ENCODE peak calls at places on chromosome 6, in six cellular contexts. One of them, this sample, is unnamed.

GRCh38 chr6:38168126-38168525 is 348.6 kb downstream of the ZFAND3 start:
- DNase-seq in HepG2: no peak
- DNase-seq in H1: no peak
- DNase-seq in GM12878: no peak
- DNase-seq in K562: no peak
- DNase-seq in GM12891: no peak
- DNase-seq in this sample: no peak

GRCh38 chr6:96520851-96521115 is 823 bp upstream of the UFL1 start:
- DNase-seq in HepG2: no peak
- DNase-seq in H1: no peak
- DNase-seq in GM12878: no peak
- DNase-seq in K562: no peak
- DNase-seq in GM12891: no peak
- DNase-seq in this sample: no peak

GRCh38 chr6:83198486-83199172 is 5.5 kb downstream of the RWDD2A start:
- DNase-seq in HepG2: no peak
- DNase-seq in H1: no peak
- DNase-seq in GM12878: no peak
- DNase-seq in K562: no peak
- DNase-seq in GM12891: no peak
- DNase-seq in this sample: no peak

GRCh38 chr6:30002871-30003270 is 58.2 kb upstream of the POLR1H start:
- DNase-seq in HepG2: no peak
- DNase-seq in H1: no peak
- DNase-seq in GM12878: no peak
- DNase-seq in K562: no peak
- DNase-seq in GM12891: no peak
- DNase-seq in this sample: no peak

GRCh38 chr6:27605401-27606342 is 132.8 kb upstream of the ZNF184 start:
- DNase-seq in HepG2: peak
- DNase-seq in H1: peak
- DNase-seq in GM12878: no peak
- DNase-seq in K562: peak
- DNase-seq in GM12891: no peak
- DNase-seq in this sample: no peak

GRCh38 chr6:136174510-136174909 is 75.6 kb downstream of the MTFR2 start:
- DNase-seq in HepG2: no peak
- DNase-seq in H1: no peak
- DNase-seq in GM12878: no peak
- DNase-seq in K562: no peak
- DNase-seq in GM12891: no peak
- DNase-seq in this sample: no peak

GRCh38 chr6:33410711-33411631 is at the start of gene PHF1:
- DNase-seq in HepG2: no peak
- DNase-seq in H1: no peak
- DNase-seq in GM12878: no peak
- DNase-seq in K562: peak
- DNase-seq in GM12891: peak
- DNase-seq in this sample: peak

GRCh38 chr6:11085758-11086435 is 7.7 kb upstream of the SMIM13 start:
- DNase-seq in HepG2: no peak
- DNase-seq in H1: no peak
- DNase-seq in GM12878: no peak
- DNase-seq in K562: no peak
- DNase-seq in GM12891: no peak
- DNase-seq in this sample: no peak

GRCh38 chr6:19668710-19669109 is 168.5 kb upstream of the ID4 start:
- DNase-seq in HepG2: no peak
- DNase-seq in H1: no peak
- DNase-seq in GM12878: no peak
- DNase-seq in K562: no peak
- DNase-seq in GM12891: no peak
- DNase-seq in this sample: no peak

GRCh38 chr6:23584134-23584763 is 541.8 kb upstream of the NRSN1 start:
- DNase-seq in HepG2: peak
- DNase-seq in H1: no peak
- DNase-seq in GM12878: no peak
- DNase-seq in K562: no peak
- DNase-seq in GM12891: no peak
- DNase-seq in this sample: no peak

GRCh38 chr6:168834188-168834587 is 393.2 kb downstream of the SMOC2 start:
- DNase-seq in HepG2: no peak
- DNase-seq in H1: no peak
- DNase-seq in GM12878: no peak
- DNase-seq in K562: no peak
- DNase-seq in GM12891: no peak
- DNase-seq in this sample: no peak

GRCh38 chr6:7254980-7255825 is 57.8 kb downstream of the SSR1 start:
- DNase-seq in HepG2: no peak
- DNase-seq in H1: no peak
- DNase-seq in GM12878: no peak
- DNase-seq in K562: peak
- DNase-seq in GM12891: no peak
- DNase-seq in this sample: no peak

GRCh38 chr6:160678230-160678629 is 14.2 kb upstream of the LPA start:
- DNase-seq in HepG2: no peak
- DNase-seq in H1: no peak
- DNase-seq in GM12878: no peak
- DNase-seq in K562: no peak
- DNase-seq in GM12891: no peak
- DNase-seq in this sample: no peak

GRCh38 chr6:11702796-11703130 is 75.8 kb downstream of the ADTRP start:
- DNase-seq in HepG2: no peak
- DNase-seq in H1: no peak
- DNase-seq in GM12878: no peak
- DNase-seq in K562: peak
- DNase-seq in GM12891: no peak
- DNase-seq in this sample: no peak

GRCh38 chr6:137705166-137706064 is 161.6 kb upstream of the TNFAIP3 start:
- DNase-seq in HepG2: peak
- DNase-seq in H1: no peak
- DNase-seq in GM12878: no peak
- DNase-seq in K562: peak
- DNase-seq in GM12891: no peak
- DNase-seq in this sample: peak

GRCh38 chr6:126812651-126813050 is 305.8 kb upstream of the RSPO3 start:
- DNase-seq in HepG2: no peak
- DNase-seq in H1: no peak
- DNase-seq in GM12878: no peak
- DNase-seq in K562: no peak
- DNase-seq in GM12891: no peak
- DNase-seq in this sample: no peak

GRCh38 chr6:127207591-127208120 is 59.0 kb upstream of the RNF146 start:
- DNase-seq in HepG2: no peak
- DNase-seq in H1: no peak
- DNase-seq in GM12878: no peak
- DNase-seq in K562: no peak
- DNase-seq in GM12891: no peak
- DNase-seq in this sample: no peak

GRCh38 chr6:118319890-118320289 is 228.2 kb upstream of the PLN start:
- DNase-seq in HepG2: no peak
- DNase-seq in H1: no peak
- DNase-seq in GM12878: no peak
- DNase-seq in K562: no peak
- DNase-seq in GM12891: no peak
- DNase-seq in this sample: no peak

GRCh38 chr6:101443315-101443714 is 49.8 kb downstream of the GRIK2 start:
- DNase-seq in HepG2: no peak
- DNase-seq in H1: no peak
- DNase-seq in GM12878: no peak
- DNase-seq in K562: no peak
- DNase-seq in GM12891: no peak
- DNase-seq in this sample: no peak

GRCh38 chr6:107116328-107116892 is 1.1 kb upstream of the BEND3 start:
- DNase-seq in HepG2: no peak
- DNase-seq in H1: peak
- DNase-seq in GM12878: no peak
- DNase-seq in K562: peak
- DNase-seq in GM12891: no peak
- DNase-seq in this sample: no peak

GRCh38 chr6:35300848-35301247 is 3.2 kb downstream of the DEF6 start:
- DNase-seq in HepG2: no peak
- DNase-seq in H1: no peak
- DNase-seq in GM12878: no peak
- DNase-seq in K562: no peak
- DNase-seq in GM12891: no peak
- DNase-seq in this sample: no peak

GRCh38 chr6:22956029-22956715 is 386.8 kb downstream of the HDGFL1 start:
- DNase-seq in HepG2: no peak
- DNase-seq in H1: no peak
- DNase-seq in GM12878: no peak
- DNase-seq in K562: no peak
- DNase-seq in GM12891: no peak
- DNase-seq in this sample: no peak

GRCh38 chr6:147054158-147054557 is 150.1 kb upstream of the STXBP5 start:
- DNase-seq in HepG2: no peak
- DNase-seq in H1: no peak
- DNase-seq in GM12878: no peak
- DNase-seq in K562: no peak
- DNase-seq in GM12891: no peak
- DNase-seq in this sample: no peak

GRCh38 chr6:56649053-56649769 is 6.5 kb upstream of the DST start:
- DNase-seq in HepG2: no peak
- DNase-seq in H1: no peak
- DNase-seq in GM12878: no peak
- DNase-seq in K562: no peak
- DNase-seq in GM12891: no peak
- DNase-seq in this sample: no peak

GRCh38 chr6:159788757-159789376 is 535 bp downstream of the TCP1 start:
- DNase-seq in HepG2: peak
- DNase-seq in H1: no peak
- DNase-seq in GM12878: no peak
- DNase-seq in K562: peak
- DNase-seq in GM12891: no peak
- DNase-seq in this sample: no peak

GRCh38 chr6:119078449-119079287 is at the start of gene FAM184A:
- DNase-seq in HepG2: peak
- DNase-seq in H1: peak
- DNase-seq in GM12878: no peak
- DNase-seq in K562: peak
- DNase-seq in GM12891: peak
- DNase-seq in this sample: peak

GRCh38 chr6:62162858-62163257 is 123.2 kb downstream of the KHDRBS2 start:
- DNase-seq in HepG2: no peak
- DNase-seq in H1: no peak
- DNase-seq in GM12878: no peak
- DNase-seq in K562: no peak
- DNase-seq in GM12891: no peak
- DNase-seq in this sample: no peak

GRCh38 chr6:134520181-134521115 is 202.5 kb upstream of the SGK1 start:
- DNase-seq in HepG2: no peak
- DNase-seq in H1: no peak
- DNase-seq in GM12878: no peak
- DNase-seq in K562: no peak
- DNase-seq in GM12891: no peak
- DNase-seq in this sample: no peak
- TF ChIP-seq POLR2A in HepG2: no peak
- TF ChIP-seq POLR2A in H1: no peak
- TF ChIP-seq POLR2A in GM12878: no peak
- TF ChIP-seq POLR2A in K562: no peak
- TF ChIP-seq POLR2A in GM12891: no peak
- TF ChIP-seq POLR2A in this sample: no peak

GRCh38 chr6:113050010-113050893 is 703.1 kb downstream of the RFPL4B start:
- DNase-seq in HepG2: no peak
- DNase-seq in H1: no peak
- DNase-seq in GM12878: no peak
- DNase-seq in K562: no peak
- DNase-seq in GM12891: no peak
- DNase-seq in this sample: no peak
- TF ChIP-seq TAF1 in HepG2: no peak
- TF ChIP-seq TAF1 in H1: no peak
- TF ChIP-seq TAF1 in GM12878: no peak
- TF ChIP-seq TAF1 in K562: no peak
- TF ChIP-seq TAF1 in GM12891: no peak
- TF ChIP-seq TAF1 in this sample: no peak

DNA sequence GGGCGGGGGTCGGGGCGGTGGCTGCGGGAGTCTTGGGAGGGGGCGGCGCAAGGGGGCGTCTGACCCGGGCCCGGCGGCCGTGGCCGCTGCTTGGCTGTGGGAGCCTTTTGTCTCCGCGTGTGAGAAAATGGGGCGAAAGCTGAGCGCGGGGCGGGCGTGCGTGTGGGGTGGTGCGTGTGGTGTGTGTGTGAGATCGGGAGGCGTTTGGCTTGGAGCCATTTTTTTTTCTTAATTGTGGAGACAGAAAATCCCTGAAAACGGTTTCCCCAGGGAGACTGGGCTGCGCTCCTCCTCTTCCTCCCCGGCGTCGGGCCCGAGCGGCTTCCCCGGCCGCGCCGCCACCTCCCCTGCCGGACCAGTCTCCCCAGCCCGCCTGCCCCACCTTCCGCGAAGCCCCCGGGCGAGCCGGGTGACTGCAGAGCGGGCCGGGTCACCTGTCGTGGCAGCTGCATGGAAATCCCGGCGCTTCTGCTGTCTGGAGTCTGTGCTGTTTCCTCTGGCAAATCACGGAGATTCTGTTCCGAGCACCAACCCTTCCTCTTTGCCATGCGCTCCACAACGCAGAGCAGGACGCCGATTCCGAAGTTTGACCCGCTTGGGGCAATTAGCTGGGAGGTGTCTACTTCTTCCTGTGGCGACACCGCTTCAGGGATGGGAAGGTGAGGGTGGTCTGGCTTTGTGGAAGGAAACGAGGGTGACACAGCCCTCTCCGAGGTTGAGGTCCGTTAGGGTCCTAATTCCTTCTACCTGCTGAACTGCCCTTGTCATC is 64.5 kb downstream of the GTF2H5 start:
- DNase-seq in HepG2: peak
- DNase-seq in H1: no peak
- DNase-seq in GM12878: no peak
- DNase-seq in K562: peak
- DNase-seq in GM12891: peak
- DNase-seq in this sample: peak
- TF ChIP-seq POLR2A in HepG2: peak
- TF ChIP-seq POLR2A in H1: no peak
- TF ChIP-seq POLR2A in GM12878: no peak
- TF ChIP-seq POLR2A in K562: peak
- TF ChIP-seq POLR2A in GM12891: no peak
- TF ChIP-seq POLR2A in this sample: no peak

GRCh38 chr6:163346529-163346961 is 68.0 kb upstream of the QKI start:
- DNase-seq in HepG2: no peak
- DNase-seq in H1: no peak
- DNase-seq in GM12878: no peak
- DNase-seq in K562: no peak
- DNase-seq in GM12891: no peak
- DNase-seq in this sample: no peak

GRCh38 chr6:163352011-163352685 is 62.4 kb upstream of the QKI start:
- DNase-seq in HepG2: no peak
- DNase-seq in H1: no peak
- DNase-seq in GM12878: no peak
- DNase-seq in K562: no peak
- DNase-seq in GM12891: no peak
- DNase-seq in this sample: no peak

GRCh38 chr6:163347021-163347446 is 67.5 kb upstream of the QKI start:
- DNase-seq in HepG2: no peak
- DNase-seq in H1: no peak
- DNase-seq in GM12878: no peak
- DNase-seq in K562: no peak
- DNase-seq in GM12891: no peak
- DNase-seq in this sample: no peak

GRCh38 chr6:163349696-163350095 is 64.8 kb upstream of the QKI start:
- DNase-seq in HepG2: no peak
- DNase-seq in H1: no peak
- DNase-seq in GM12878: no peak
- DNase-seq in K562: no peak
- DNase-seq in GM12891: no peak
- DNase-seq in this sample: no peak

GRCh38 chr6:163349001-163349680 is 65.4 kb upstream of the QKI start:
- DNase-seq in HepG2: no peak
- DNase-seq in H1: no peak
- DNase-seq in GM12878: no peak
- DNase-seq in K562: no peak
- DNase-seq in GM12891: no peak
- DNase-seq in this sample: no peak
- TF ChIP-seq TAF1 in HepG2: no peak
- TF ChIP-seq TAF1 in H1: no peak
- TF ChIP-seq TAF1 in GM12878: no peak
- TF ChIP-seq TAF1 in K562: no peak
- TF ChIP-seq TAF1 in GM12891: no peak
- TF ChIP-seq TAF1 in this sample: no peak

This sample was measured in GM12892.